ENCODE peak calls at places on chromosome 7, in nine cellular contexts. O, R, D, Q, P, J, E, V and U are unnamed samples.

GRCh38 chr7:24290004-24290641 is 6.1 kb downstream of the NPY start:
- DNase-seq in O (no peak), R (peak; percentile 15), D (no peak), Q (peak; percentile 3), P (peak; percentile 28), J (peak; percentile 90), E (peak; percentile 49), V (peak; percentile 45), U (peak; percentile 81)

GRCh38 chr7:21767300-21767900 is 178.3 kb downstream of the CDCA7L start:
- DNase-seq in O (no peak), R (peak; percentile 42), D (no peak), Q (peak; percentile 69), P (peak; percentile 48), J (peak; percentile 73), E (no peak), V (peak; percentile 72), U (peak; percentile 76)

GRCh38 chr7:27515933-27516332 is 146.8 kb downstream of the HIBADH start:
- DNase-seq in O (no peak), R (no peak), D (no peak), Q (no peak), P (no peak), J (no peak), E (no peak), V (no peak), U (no peak)

GRCh38 chr7:116543664-116544063 is 18.8 kb downstream of the CAV1 start:
- DNase-seq in O (no peak), R (peak; percentile 78), D (no peak), Q (peak; percentile 46), P (peak; percentile 93), J (no peak), E (no peak), V (no peak), U (no peak)

GRCh38 chr7:99002827-99003212 is 124.5 kb downstream of the TRRAP start:
- DNase-seq in O (no peak), R (no peak), D (no peak), Q (no peak), P (no peak), J (no peak), E (no peak), V (no peak), U (no peak)

GRCh38 chr7:44637788-44638594 is 31.6 kb downstream of the OGDH start:
- DNase-seq in O (no peak), R (peak; percentile 79), D (no peak), Q (peak; percentile 50), P (peak; percentile 98), J (no peak), E (peak; percentile 66), V (no peak), U (no peak)

GRCh38 chr7:94998951-94999350 is 91.6 kb downstream of the PPP1R9A start:
- DNase-seq in O (no peak), R (no peak), D (no peak), Q (no peak), P (no peak), J (no peak), E (no peak), V (no peak), U (no peak)

GRCh38 chr7:150955519-150956394 is 22.4 kb downstream of the KCNH2 start:
- DNase-seq in O (peak; percentile 59), R (no peak), D (no peak), Q (no peak), P (peak; percentile 33), J (no peak), E (no peak), V (peak; percentile 96), U (no peak)

GRCh38 chr7:154380771-154381170 is 328.6 kb downstream of the DPP6 start:
- DNase-seq in O (no peak), R (no peak), D (no peak), Q (no peak), P (no peak), J (no peak), E (no peak), V (no peak), U (no peak)

GRCh38 chr7:22700559-22701002 is 26.4 kb upstream of the IL6 start:
- DNase-seq in O (no peak), R (peak; percentile 27), D (no peak), Q (peak; percentile 21), P (peak; percentile 81), J (no peak), E (no peak), V (no peak), U (no peak)

GRCh38 chr7:77833136-77833535 is 34.6 kb downstream of the PHTF2 start:
- DNase-seq in O (no peak), R (peak; percentile 2), D (no peak), Q (no peak), P (peak; percentile 29), J (no peak), E (no peak), V (no peak), U (no peak)

GRCh38 chr7:28355553-28356319 is 56.6 kb upstream of the CREB5 start:
- DNase-seq in O (no peak), R (no peak), D (no peak), Q (no peak), P (no peak), J (no peak), E (no peak), V (no peak), U (no peak)

GRCh38 chr7:115009139-115009538 is 87.2 kb downstream of the MDFIC start:
- DNase-seq in O (no peak), R (no peak), D (no peak), Q (no peak), P (peak; percentile 3), J (no peak), E (no peak), V (no peak), U (no peak)